ENCODE peak calls at places on chromosomes 7 and 10, in ten cellular contexts. U is iPS DF 19.7, R is epithelial cell of esophagus, D is T-helper 1 cell, K is cardiac muscle cell, W is OCI-LY7, Z is foreskin melanocyte, J is MV-4-11, H is NCI-H1092 treated with DMSO at 0.1 percent for 48 hours, S is neural crest cell. C is an unnamed sample.

GRCh38 chr10:132141076-132141475 is 45.7 kb upstream of the DPYSL4 start:
- DNase-seq in H (no peak), R (no peak), D (no peak), J (no peak), U (no peak), W (no peak), Z (no peak), S (no peak), K (no peak), C (no peak)

GRCh38 chr10:88996927-88997326 is 6.3 kb downstream of the FAS start:
- DNase-seq in R (no peak), Z (no peak), D (no peak), S (no peak), U (no peak), K (no peak), W (peak), H (no peak), J (peak), C (no peak)

GRCh38 chr10:18875480-18875879 is 173.1 kb upstream of the MALRD1 start:
- DNase-seq in U (no peak), W (no peak), D (no peak), R (peak), Z (no peak), K (no peak), H (no peak), S (no peak), J (no peak), C (no peak)

GRCh38 chr7:124276005-124276606 is 243.2 kb upstream of the TMEM229A start:
- DNase-seq in J (peak), Z (peak), H (no peak), K (peak), D (no peak), R (peak), U (no peak), S (peak), W (peak), C (peak)

GRCh38 chr10:3701490-3701889 is 83.5 kb downstream of the KLF6 start:
- DNase-seq in R (no peak), Z (peak), H (no peak), J (no peak), U (no peak), W (no peak), K (no peak), S (no peak), D (no peak), C (no peak)

GRCh38 chr10:90451283-90451682 is 406.6 kb downstream of the HTR7 start:
- DNase-seq in R (no peak), Z (no peak), J (no peak), S (no peak), D (no peak), H (no peak), U (no peak), K (peak), W (no peak), C (no peak)

GRCh38 chr10:33376976-33377657 is 42.6 kb upstream of the NRP1 start:
- DNase-seq in Z (peak), K (peak), U (no peak), J (no peak), D (no peak), W (no peak), H (no peak), S (no peak), R (peak), C (no peak)

GRCh38 chr10:35200487-35200886 is 73.8 kb downstream of the CREM start:
- DNase-seq in K (no peak), S (no peak), D (no peak), J (no peak), H (no peak), R (no peak), U (no peak), Z (no peak), W (no peak), C (no peak)

GRCh38 chr7:34655384-34655783 is 2.6 kb upstream of the NPSR1 start:
- DNase-seq in K (no peak), U (no peak), J (no peak), R (no peak), Z (no peak), H (no peak), S (no peak), D (no peak), W (no peak), C (no peak)

GRCh38 chr7:128194533-128195282 is 46.4 kb upstream of the LEP start:
- DNase-seq in W (peak), J (peak), H (no peak), D (no peak), K (no peak), Z (no peak), S (no peak), R (peak), U (no peak), C (no peak)

GRCh38 chr7:116198748-116199410 is 11.5 kb upstream of the TES start:
- DNase-seq in S (no peak), Z (no peak), K (no peak), R (peak), D (no peak), J (no peak), H (no peak), W (no peak), U (no peak), C (no peak)

GRCh38 chr10:12984165-12984747 is 17.3 kb downstream of the CCDC3 start:
- DNase-seq in S (no peak), R (peak), H (no peak), D (no peak), U (no peak), Z (peak), K (peak), W (no peak), J (no peak), C (no peak)

GRCh38 chr10:25226775-25227682 is 52.2 kb downstream of the GPR158 start:
- DNase-seq in D (no peak), J (peak), R (peak), S (peak), H (peak), W (peak), Z (peak), K (peak), U (peak), C (peak)

GRCh38 chr10:93495654-93496321 is 624 bp upstream of the CEP55 start:
- DNase-seq in Z (no peak), H (peak), U (no peak), K (peak), D (peak), R (peak), W (peak), S (no peak), J (no peak), C (no peak)

GRCh38 chr7:105304040-105304895 is 84.5 kb downstream of the SRPK2 start:
- DNase-seq in Z (peak), D (no peak), R (peak), W (no peak), J (no peak), H (no peak), K (peak), S (no peak), U (no peak), C (peak)

GRCh38 chr10:88152720-88153119 is 289.3 kb downstream of the PTEN start:
- DNase-seq in U (no peak), J (peak), Z (peak), S (no peak), W (peak), D (no peak), R (peak), H (no peak), K (peak), C (peak)